ENCODE peak calls at places on chromosomes 5 and 9, in six cellular contexts. E is fibroblast of lung, A is Calu3, C is testis, M is fibroblast of the aortic adventitia, B is HFF-Myc. Z is an unnamed sample.
A peak's percentile ranks its signal among the peaks of the same experiment; 100 is the strongest.

GRCh38 chr5:14775857-14776256 is 95.7 kb downstream of the ANKH start:
- DNase-seq in E (peak; percentile 80), A (peak; percentile 58), C (no peak), M (peak; percentile 60), B (peak; percentile 14), Z (peak; percentile 36)

GRCh38 chr5:179262126-179262920 is 82.9 kb downstream of the ADAMTS2 start:
- DNase-seq in E (no peak), A (no peak), C (peak; percentile 8), M (no peak), B (no peak), Z (no peak)

GRCh38 chr5:10828241-10828640 is 67.2 kb upstream of the DAP start:
- DNase-seq in E (peak; percentile 74), A (no peak), C (no peak), M (peak; percentile 60), B (no peak), Z (no peak)

GRCh38 chr9:136782452-136782851 is 8.7 kb upstream of the TMEM141 start:
- DNase-seq in E (no peak), A (no peak), C (no peak), M (no peak), B (no peak), Z (no peak)

GRCh38 chr5:108315829-108316228 is 66.1 kb downstream of the FBXL17 start:
- DNase-seq in E (peak; percentile 21), A (no peak), C (no peak), M (no peak), B (no peak), Z (no peak)

GRCh38 chr5:35811108-35811741 is 45.5 kb upstream of the IL7R start:
- DNase-seq in E (peak; percentile 53), A (no peak), C (no peak), M (no peak), B (no peak), Z (no peak)

GRCh38 chr5:21882363-21882762 is 970.8 kb downstream of the CDH12 start:
- DNase-seq in E (no peak), A (no peak), C (no peak), M (no peak), B (no peak), Z (no peak)

GRCh38 chr9:2623046-2623865 is 1.7 kb downstream of the VLDLR start:
- DNase-seq in E (peak; percentile 42), A (peak; percentile 65), C (peak; percentile 87), M (peak; percentile 83), B (no peak), Z (peak; percentile 70)

GRCh38 chr5:93462916-93463315 is 118.1 kb downstream of the NR2F1-AS1 start:
- DNase-seq in E (no peak), A (no peak), C (no peak), M (no peak), B (no peak), Z (no peak)

GRCh38 chr9:15873573-15874177 is 320.8 kb downstream of the CCDC171 start:
- DNase-seq in E (peak; percentile 59), A (no peak), C (no peak), M (peak; percentile 86), B (peak; percentile 43), Z (no peak)

GRCh38 chr5:89309268-89309667 is 426.3 kb upstream of the MEF2C start:
- DNase-seq in E (no peak), A (no peak), C (no peak), M (no peak), B (no peak), Z (no peak)

GRCh38 chr5:124743534-124744169 is 2.8 kb downstream of the ZNF608 start:
- DNase-seq in E (peak; percentile 23), A (no peak), C (no peak), M (no peak), B (no peak), Z (no peak)

GRCh38 chr9:131402073-131402472 is 8.2 kb downstream of the PRRC2B start:
- DNase-seq in E (peak; percentile 82), A (no peak), C (no peak), M (peak; percentile 58), B (no peak), Z (no peak)

GRCh38 chr9:134439368-134439784 is 113.1 kb downstream of the RXRA start:
- DNase-seq in E (no peak), A (no peak), C (no peak), M (no peak), B (no peak), Z (no peak)

GRCh38 chr9:38278457-38278856 is 114.0 kb upstream of the ALDH1B1 start:
- DNase-seq in E (no peak), A (no peak), C (no peak), M (no peak), B (no peak), Z (no peak)

GRCh38 chr5:93281980-93282772 is 298.8 kb downstream of the NR2F1-AS1 start:
- DNase-seq in E (no peak), A (no peak), C (peak; percentile 64), M (no peak), B (no peak), Z (no peak)

GRCh38 chr5:23208959-23209431 is 298.4 kb upstream of the PRDM9 start:
- DNase-seq in E (no peak), A (peak; percentile 31), C (peak; percentile 52), M (no peak), B (peak; percentile 0), Z (no peak)

GRCh38 chr9:37583522-37584121 is 7.4 kb upstream of the FBXO10 start:
- DNase-seq in E (no peak), A (no peak), C (no peak), M (no peak), B (no peak), Z (no peak)

GRCh38 chr5:179893958-179894895 is 13.5 kb downstream of the TBC1D9B start:
- DNase-seq in E (no peak), A (no peak), C (no peak), M (no peak), B (no peak), Z (no peak)

GRCh38 chr5:117165068-117165467 is 590.4 kb upstream of the SEMA6A start:
- DNase-seq in E (no peak), A (no peak), C (no peak), M (no peak), B (no peak), Z (no peak)

GRCh38 chr5:96332535-96333396 is 100.3 kb downstream of the PCSK1 start:
- DNase-seq in E (no peak), A (no peak), C (peak; percentile 48), M (no peak), B (no peak), Z (no peak)

GRCh38 chr9:97501972-97502221 is 431 bp downstream of the TMOD1 start:
- DNase-seq in E (no peak), A (no peak), C (no peak), M (no peak), B (no peak), Z (peak; percentile 53)

GRCh38 chr5:157286761-157287211 is 20.9 kb downstream of the CYFIP2 start:
- DNase-seq in E (no peak), A (no peak), C (no peak), M (no peak), B (no peak), Z (no peak)

GRCh38 chr9:76591256-76591950 is 132.4 kb downstream of the GCNT1 start:
- DNase-seq in E (peak; percentile 51), A (no peak), C (no peak), M (peak; percentile 93), B (no peak), Z (no peak)

GRCh38 chr5:150263801-150264621 is 25.6 kb downstream of the CAMK2A start:
- DNase-seq in E (peak; percentile 92), A (peak; percentile 74), C (no peak), M (peak; percentile 84), B (peak; percentile 66), Z (peak; percentile 61)

GRCh38 chr5:5980601-5981000 is 397.7 kb downstream of the MED10 start:
- DNase-seq in E (no peak), A (no peak), C (no peak), M (no peak), B (no peak), Z (no peak)

GRCh38 chr5:59660737-59661136 is 232.8 kb downstream of the PDE4D start:
- DNase-seq in E (no peak), A (peak; percentile 11), C (no peak), M (peak; percentile 14), B (no peak), Z (no peak)
- TF ChIP-seq CTCF in E (peak; percentile 27), A (peak; percentile 17), C (peak; percentile 30), M (peak; percentile 25), B (peak; percentile 18), Z (no peak)

GRCh38 chr9:22718653-22719052 is 272.0 kb downstream of the DMRTA1 start:
- DNase-seq in E (no peak), A (no peak), C (no peak), M (no peak), B (no peak), Z (no peak)
- TF ChIP-seq CTCF in E (no peak), A (no peak), C (peak; percentile 24), M (peak; percentile 22), B (no peak), Z (no peak)

GRCh38 chr5:138651767-138652117 is 76.5 kb upstream of the HSPA9 start:
- DNase-seq in E (no peak), A (no peak), C (no peak), M (no peak), B (no peak), Z (no peak)

GRCh38 chr5:138655530-138656245 is 80.5 kb upstream of the HSPA9 start:
- DNase-seq in E (no peak), A (peak; percentile 61), C (peak; percentile 66), M (peak; percentile 51), B (no peak), Z (no peak)

GRCh38 chr5:138654281-138654867 is 79.2 kb upstream of the HSPA9 start:
- DNase-seq in E (peak; percentile 81), A (peak; percentile 42), C (no peak), M (no peak), B (peak; percentile 82), Z (no peak)

GRCh38 chr5:138650999-138651766 is 76.0 kb upstream of the HSPA9 start:
- DNase-seq in E (no peak), A (no peak), C (no peak), M (no peak), B (no peak), Z (no peak)

GRCh38 chr5:138653502-138653901 is 78.3 kb upstream of the HSPA9 start:
- DNase-seq in E (no peak), A (peak; percentile 63), C (no peak), M (peak; percentile 22), B (no peak), Z (no peak)
- TF ChIP-seq CTCF in E (peak; percentile 28), A (peak; percentile 17), C (no peak), M (peak; percentile 27), B (peak; percentile 48), Z (no peak)

GRCh38 chr5:154384480-154385235 is 61.1 kb upstream of the SAP30L start:
- DNase-seq in E (no peak), A (no peak), C (no peak), M (no peak), B (no peak), Z (no peak)

GRCh38 chr5:154386952-154387629 is 58.7 kb upstream of the SAP30L start:
- DNase-seq in E (no peak), A (no peak), C (no peak), M (no peak), B (no peak), Z (no peak)

GRCh38 chr5:154380263-154380662 is 65.5 kb upstream of the SAP30L start:
- DNase-seq in E (peak; percentile 78), A (no peak), C (no peak), M (no peak), B (no peak), Z (no peak)

GRCh38 chr5:154388842-154389241 is 57.0 kb upstream of the SAP30L start:
- DNase-seq in E (no peak), A (no peak), C (no peak), M (no peak), B (no peak), Z (no peak)

DNA sequence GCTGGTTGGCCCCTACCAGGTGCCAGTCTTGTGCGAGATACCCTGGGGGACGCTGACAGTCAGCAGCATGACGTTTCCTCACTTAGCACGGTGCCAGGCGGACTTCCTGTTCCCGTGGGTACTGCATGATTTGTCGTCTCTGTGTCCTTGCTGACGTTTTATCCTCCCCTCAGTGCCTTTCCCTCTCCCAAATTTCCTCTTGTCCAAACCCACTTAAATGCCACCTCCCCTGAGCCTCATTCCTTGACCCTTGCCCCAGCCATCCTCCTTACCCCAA is 60.6 kb upstream of the SAP30L start:
- DNase-seq in E (no peak), A (no peak), C (peak; percentile 45), M (no peak), B (no peak), Z (no peak)
- TF ChIP-seq CTCF in E (no peak), A (no peak), C (no peak), M (no peak), B (no peak), Z (no peak)